ENCODE peak calls at places on chromosomes 12 and 14, in ten cellular contexts. P, E, Y, T, U, Z, D, C, V and A are unnamed samples.

GRCh38 chr14:51677738-51678137 is 26.0 kb downstream of the FRMD6 start:
- DNase-seq in C (no peak), D (no peak), E (no peak), U (no peak), V (no peak), Y (no peak), T (no peak), Z (no peak), P (no peak), A (no peak)

GRCh38 chr14:55301722-55302121 is 30.5 kb downstream of the FBXO34 start:
- DNase-seq in E (no peak), D (peak; percentile 62), Y (no peak), U (no peak), C (peak; percentile 39), V (no peak), Z (no peak), T (no peak), P (no peak), A (no peak)

GRCh38 chr12:50555471-50555885 is 50.7 kb downstream of the DIP2B start:
- DNase-seq in E (no peak), C (no peak), T (no peak), U (no peak), P (no peak), Y (no peak), D (no peak), V (no peak), Z (no peak), A (no peak)

GRCh38 chr14:105475916-105476845 is 1.6 kb downstream of the CRIP2 start:
- DNase-seq in Z (no peak), U (no peak), E (no peak), T (peak; percentile 62), Y (no peak), C (peak; percentile 70), P (peak; percentile 80), D (peak; percentile 31), V (peak; percentile 79), A (peak; percentile 34)

GRCh38 chr12:69397978-69398377 is 38.4 kb downstream of the YEATS4 start:
- DNase-seq in E (no peak), T (no peak), D (peak; percentile 50), C (peak; percentile 80), Y (no peak), P (no peak), Z (no peak), U (no peak), V (no peak), A (no peak)

GRCh38 chr14:57560681-57561080 is 67.0 kb upstream of the CCDC198 start:
- DNase-seq in Y (no peak), C (no peak), U (no peak), E (no peak), P (no peak), Z (no peak), V (no peak), T (no peak), D (no peak), A (no peak)

GRCh38 chr12:50685641-50686040 is 78.3 kb upstream of the ATF1 start:
- DNase-seq in V (no peak), T (no peak), Y (no peak), E (no peak), D (no peak), P (no peak), Z (no peak), C (no peak), U (no peak), A (no peak)

GRCh38 chr12:5333096-5333495 is 98.8 kb upstream of the NTF3 start:
- DNase-seq in P (peak; percentile 61), U (no peak), Y (no peak), C (no peak), T (no peak), E (no peak), Z (no peak), V (no peak), D (no peak), A (no peak)

GRCh38 chr12:67222302-67222701 is 46.9 kb upstream of the CAND1 start:
- DNase-seq in Y (no peak), E (no peak), P (no peak), T (peak; percentile 12), Z (no peak), U (no peak), D (peak; percentile 37), C (peak; percentile 14), V (peak; percentile 75), A (peak; percentile 41)

DNA sequence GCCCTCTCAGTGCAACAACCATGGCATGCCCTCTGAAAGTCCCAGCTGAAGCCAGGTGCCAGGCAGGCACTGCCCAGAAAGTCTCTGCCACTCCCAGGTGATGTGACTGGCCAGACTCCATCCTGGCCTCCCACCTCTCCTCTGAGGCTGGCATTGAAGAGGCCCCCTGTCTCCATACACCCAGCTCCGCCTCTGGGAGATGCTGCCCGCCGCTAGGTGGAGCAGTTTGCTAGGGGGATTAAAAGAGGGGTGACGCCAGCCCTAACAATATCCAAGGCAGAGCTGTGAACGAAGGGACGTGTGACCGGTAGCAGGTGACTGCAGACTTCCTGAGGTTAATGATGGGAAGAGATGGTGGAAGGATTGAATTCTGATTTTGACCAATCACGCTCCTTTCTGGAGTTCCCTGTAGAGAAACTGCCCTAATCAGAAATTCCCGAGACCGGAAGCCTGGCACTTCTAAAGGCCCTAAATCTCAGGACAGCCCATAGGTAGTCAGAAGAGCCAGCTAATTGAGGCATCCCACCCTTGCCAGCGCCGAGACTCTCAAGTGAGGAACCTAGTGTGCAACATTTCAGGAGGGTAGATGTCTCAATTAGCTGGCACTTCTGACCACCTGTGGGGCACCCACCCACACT is 8.3 kb upstream of the PLEK2 start:
- DNase-seq in D (no peak), E (no peak), U (no peak), T (peak; percentile 31), V (peak; percentile 78), Y (no peak), Z (peak; percentile 12), C (no peak), P (peak; percentile 70), A (peak; percentile 41)
- TF ChIP-seq CTCF in D (peak; percentile 36), E (peak; percentile 34), U (peak; percentile 71), T (peak; percentile 22), V (peak; percentile 70), Y (peak; percentile 50), Z (peak; percentile 70), C (peak; percentile 45), P (peak; percentile 45), A (peak; percentile 39)

GRCh38 chr12:132020292-132020691 is 70.5 kb downstream of the EP400 start:
- DNase-seq in T (no peak), C (no peak), Y (no peak), P (no peak), E (no peak), U (no peak), D (no peak), Z (no peak), V (no peak), A (no peak)
- TF ChIP-seq CTCF in T (no peak), C (no peak), Y (no peak), P (no peak), E (no peak), U (no peak), D (no peak), Z (no peak), V (no peak), A (no peak)

GRCh38 chr12:110353211-110353965 is 50.1 kb downstream of the ANAPC7 start:
- DNase-seq in P (no peak), V (no peak), T (no peak), Z (no peak), D (no peak), E (no peak), Y (no peak), U (no peak), C (no peak), A (no peak)

GRCh38 chr12:110354172-110354780 is 49.2 kb downstream of the ANAPC7 start:
- DNase-seq in E (no peak), V (no peak), C (peak; percentile 68), P (no peak), T (no peak), D (no peak), Z (no peak), U (no peak), Y (no peak), A (no peak)

GRCh38 chr12:110352401-110352800 is 51.1 kb downstream of the ANAPC7 start:
- DNase-seq in C (no peak), Z (no peak), T (no peak), D (no peak), V (no peak), P (no peak), Y (no peak), U (no peak), E (no peak), A (no peak)

GRCh38 chr12:110351119-110351518 is 52.4 kb downstream of the ANAPC7 start:
- DNase-seq in Y (no peak), D (no peak), C (no peak), T (no peak), Z (no peak), U (no peak), E (no peak), P (no peak), V (no peak), A (no peak)

GRCh38 chr12:110355080-110355479 is 48.4 kb downstream of the ANAPC7 start:
- DNase-seq in P (no peak), D (no peak), T (peak; percentile 37), Y (peak; percentile 68), E (peak; percentile 19), Z (no peak), V (peak; percentile 87), U (no peak), C (no peak), A (peak; percentile 65)
- TF ChIP-seq CTCF in P (peak; percentile 21), D (peak; percentile 47), T (peak; percentile 53), Y (peak; percentile 34), E (peak; percentile 48), Z (peak; percentile 69), V (peak; percentile 83), U (peak; percentile 73), C (peak; percentile 26), A (peak; percentile 67)

GRCh38 chr14:65359503-65359902 is 53.0 kb upstream of the FUT8 start:
- DNase-seq in D (no peak), T (no peak), U (no peak), C (peak; percentile 72), E (no peak), P (no peak), Z (no peak), Y (no peak), V (no peak), A (no peak)
- TF ChIP-seq CTCF in D (no peak), T (no peak), U (no peak), C (peak; percentile 20), E (peak; percentile 24), P (no peak), Z (no peak), Y (peak; percentile 14), V (peak; percentile 26), A (no peak)